ENCODE peak calls at places on chromosomes 5 and 9, in five cellular contexts. M is GM10248, Y is RWPE1, R is GM23338, W is IMR-90. P is an unnamed sample.

GRCh38 chr5:142281012-142281374 is 43.8 kb downstream of the SPRY4 start:
- DNase-seq in M (no peak), Y (no peak), R (no peak), W (no peak), P (no peak)

GRCh38 chr9:77563205-77563604 is 84.9 kb downstream of the GNA14 start:
- DNase-seq in M (no peak), Y (no peak), R (no peak), W (no peak), P (peak)

GRCh38 chr5:54261596-54261995 is 48.8 kb downstream of the ARL15 start:
- DNase-seq in M (no peak), Y (no peak), R (no peak), W (no peak), P (no peak)

GRCh38 chr5:90056911-90057705 is 352.4 kb downstream of the CETN3 start:
- DNase-seq in M (no peak), Y (no peak), R (peak), W (no peak), P (no peak)

GRCh38 chr9:112894031-112894430 is 3.4 kb upstream of the SLC46A2 start:
- DNase-seq in M (no peak), Y (peak), R (no peak), W (peak), P (peak)

GRCh38 chr5:32193591-32193990 is 19.5 kb upstream of the GOLPH3 start:
- DNase-seq in M (no peak), Y (no peak), R (no peak), W (peak), P (peak)

GRCh38 chr9:115972362-115972761 is 181.2 kb upstream of the PAPPA start:
- DNase-seq in M (no peak), Y (no peak), R (no peak), W (peak), P (peak)

GRCh38 chr9:134877541-134877940 is 3.1 kb upstream of the FCN2 start:
- DNase-seq in M (no peak), Y (no peak), R (no peak), W (no peak), P (no peak)

GRCh38 chr9:72022846-72023245 is 37.6 kb downstream of the C9orf57 start:
- DNase-seq in M (no peak), Y (peak), R (no peak), W (peak), P (peak)

GRCh38 chr9:29439961-29440360 is 1866.7 kb upstream of the C9orf72 start:
- DNase-seq in M (no peak), Y (no peak), R (no peak), W (no peak), P (peak)

GRCh38 chr9:103661663-103662062 is 432.4 kb upstream of the SMC2 start:
- DNase-seq in M (no peak), Y (peak), R (no peak), W (no peak), P (no peak)

GRCh38 chr5:115336964-115337363 is 40.5 kb upstream of the CCDC112 start:
- DNase-seq in M (no peak), Y (no peak), R (no peak), W (no peak), P (no peak)

GRCh38 chr5:141822134-141822533 is 56.1 kb downstream of the PCDH1 start:
- DNase-seq in M (no peak), Y (peak), R (peak), W (peak), P (peak)

GRCh38 chr5:126460977-126461376 is 37.8 kb downstream of the GRAMD2B start:
- DNase-seq in M (no peak), Y (no peak), R (no peak), W (no peak), P (no peak)

GRCh38 chr5:84255318-84255717 is 129.4 kb downstream of the EDIL3 start:
- DNase-seq in M (no peak), Y (peak), R (peak), W (peak), P (peak)

GRCh38 chr9:123657921-123658320 is 272.0 kb downstream of the DENND1A start:
- DNase-seq in M (no peak), Y (no peak), R (no peak), W (no peak), P (no peak)

GRCh38 chr9:135596211-135596610 is 34.7 kb downstream of the PAEP start:
- DNase-seq in M (no peak), Y (no peak), R (no peak), W (no peak), P (no peak)

GRCh38 chr5:77560677-77561263 is 68.7 kb upstream of the WDR41 start:
- DNase-seq in M (peak), Y (peak), R (peak), W (peak), P (peak)

GRCh38 chr5:72163349-72163983 is 56.2 kb downstream of the MAP1B start:
- DNase-seq in M (no peak), Y (no peak), R (no peak), W (no peak), P (no peak)

GRCh38 chr9:84959339-84959738 is 289.8 kb downstream of the NTRK2 start:
- DNase-seq in M (no peak), Y (no peak), R (no peak), W (no peak), P (no peak)

DNA sequence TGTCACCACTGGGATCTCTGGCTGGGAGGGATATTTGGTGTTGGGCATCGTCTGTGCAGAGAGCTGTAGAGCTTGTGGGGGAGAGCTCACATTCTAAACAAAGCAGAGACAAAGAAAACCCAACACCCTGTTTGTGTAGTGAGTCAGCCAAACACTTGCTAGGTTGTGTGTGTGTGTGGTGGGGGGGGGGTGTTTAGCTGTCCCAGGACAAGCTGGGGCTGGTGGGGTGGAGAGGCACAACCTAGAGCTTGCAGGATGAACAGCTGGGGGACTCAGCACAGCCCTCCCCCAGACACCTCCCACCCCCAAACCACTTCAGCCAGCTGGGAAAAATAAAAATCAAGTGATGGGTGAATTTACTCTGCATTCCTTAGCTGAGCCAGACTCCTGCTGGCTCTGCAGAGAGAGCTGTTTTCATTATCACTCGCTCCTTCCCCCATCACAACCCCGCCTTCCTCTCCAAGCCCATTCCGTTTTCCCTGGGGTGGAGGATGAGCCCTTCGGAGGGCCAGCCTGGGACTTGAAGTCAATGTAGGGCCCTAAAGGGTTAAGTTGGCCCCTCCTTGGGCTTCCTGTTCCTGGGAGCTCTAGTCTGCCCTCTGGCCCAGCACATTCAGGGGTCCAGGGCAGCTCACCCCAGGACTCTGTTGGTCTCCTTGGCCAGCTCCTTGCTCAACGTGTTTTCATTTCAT is 2.6 kb downstream of the OLFML2A start:
- DNase-seq in M (no peak), Y (peak), R (peak), W (peak), P (peak)
- TF ChIP-seq CTCF in M (no peak), Y (no peak), R (peak), W (no peak), P (no peak)

GRCh38 chr5:675111-675875 is 17.9 kb downstream of the TPPP start:
- DNase-seq in M (no peak), Y (no peak), R (no peak), W (no peak), P (no peak)

GRCh38 chr5:673140-673836 is 19.9 kb downstream of the TPPP start:
- DNase-seq in M (no peak), Y (no peak), R (no peak), W (no peak), P (no peak)

GRCh38 chr5:675876-676698 is 17.1 kb downstream of the TPPP start:
- DNase-seq in M (no peak), Y (no peak), R (no peak), W (no peak), P (no peak)

GRCh38 chr5:673837-674629 is 19.1 kb downstream of the TPPP start:
- DNase-seq in M (no peak), Y (no peak), R (no peak), W (no peak), P (no peak)

GRCh38 chr5:674630-675011 is 18.5 kb downstream of the TPPP start:
- DNase-seq in M (no peak), Y (no peak), R (no peak), W (no peak), P (no peak)
- TF ChIP-seq CTCF in M (no peak), Y (no peak), R (no peak), W (no peak), P (no peak)

GRCh38 chr5:98769256-98770157 is 4.0 kb upstream of the RGMB start:
- DNase-seq in M (peak), Y (peak), R (peak), W (peak), P (peak)

GRCh38 chr5:98770158-98770910 is 3.1 kb upstream of the RGMB start:
- DNase-seq in M (no peak), Y (no peak), R (no peak), W (peak), P (peak)

GRCh38 chr5:98772415-98773213 is 849 bp upstream of the RGMB start:
- DNase-seq in M (peak), Y (peak), R (peak), W (no peak), P (peak)

GRCh38 chr5:98771389-98772109 is 1.9 kb upstream of the RGMB start:
- DNase-seq in M (peak), Y (peak), R (peak), W (peak), P (peak)

DNA sequence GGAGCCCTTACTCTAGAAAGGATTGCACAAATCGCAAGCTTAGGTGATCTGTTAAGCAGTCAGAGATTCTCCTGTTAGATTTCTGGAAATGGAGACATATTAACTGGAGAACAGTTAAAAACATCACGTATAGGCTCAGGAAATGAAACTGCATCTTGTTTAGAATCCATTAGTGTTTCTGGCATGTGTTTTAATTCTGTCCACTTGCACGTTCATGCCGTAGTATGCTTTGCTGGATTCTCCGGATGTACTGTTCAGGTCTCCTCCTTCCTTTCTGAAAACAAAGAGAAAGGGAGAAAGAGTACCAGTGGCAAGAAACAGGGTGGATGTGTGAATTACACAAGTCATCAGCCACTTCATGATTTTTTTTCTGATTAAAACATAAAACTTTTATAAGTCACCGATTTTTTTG is 2.5 kb upstream of the RGMB start:
- DNase-seq in M (peak), Y (no peak), R (no peak), W (peak), P (peak)
- TF ChIP-seq CTCF in M (no peak), Y (no peak), R (no peak), W (no peak), P (no peak)

GRCh38 chr9:137050570-137050969 is 3.3 kb downstream of the ENTPD2 start:
- DNase-seq in M (no peak), Y (no peak), R (no peak), W (no peak), P (no peak)

GRCh38 chr9:137051145-137051724 is 2.6 kb downstream of the ENTPD2 start:
- DNase-seq in M (no peak), Y (no peak), R (no peak), W (no peak), P (no peak)

GRCh38 chr9:137048655-137049543 is 2.9 kb upstream of the NPDC1 start:
- DNase-seq in M (no peak), Y (no peak), R (peak), W (no peak), P (no peak)

GRCh38 chr9:137052293-137052692 is 1.6 kb downstream of the ENTPD2 start:
- DNase-seq in M (no peak), Y (no peak), R (no peak), W (no peak), P (no peak)

GRCh38 chr9:137049544-137050449 is 3.8 kb upstream of the NPDC1 start:
- DNase-seq in M (peak), Y (no peak), R (peak), W (peak), P (peak)
- TF ChIP-seq CTCF in M (peak), Y (peak), R (peak), W (peak), P (peak)

GRCh38 chr9:136857166-136857565 is 5.0 kb downstream of the MAMDC4 start:
- DNase-seq in M (no peak), Y (no peak), R (no peak), W (no peak), P (no peak)

GRCh38 chr9:136856078-136856474 is 3.9 kb downstream of the MAMDC4 start:
- DNase-seq in M (no peak), Y (no peak), R (no peak), W (no peak), P (no peak)

GRCh38 chr9:136855461-136856077 is 3.4 kb downstream of the MAMDC4 start:
- DNase-seq in M (no peak), Y (no peak), R (no peak), W (no peak), P (no peak)

GRCh38 chr9:136857606-136858412 is 5.7 kb downstream of the MAMDC4 start:
- DNase-seq in M (no peak), Y (no peak), R (no peak), W (no peak), P (no peak)

DNA sequence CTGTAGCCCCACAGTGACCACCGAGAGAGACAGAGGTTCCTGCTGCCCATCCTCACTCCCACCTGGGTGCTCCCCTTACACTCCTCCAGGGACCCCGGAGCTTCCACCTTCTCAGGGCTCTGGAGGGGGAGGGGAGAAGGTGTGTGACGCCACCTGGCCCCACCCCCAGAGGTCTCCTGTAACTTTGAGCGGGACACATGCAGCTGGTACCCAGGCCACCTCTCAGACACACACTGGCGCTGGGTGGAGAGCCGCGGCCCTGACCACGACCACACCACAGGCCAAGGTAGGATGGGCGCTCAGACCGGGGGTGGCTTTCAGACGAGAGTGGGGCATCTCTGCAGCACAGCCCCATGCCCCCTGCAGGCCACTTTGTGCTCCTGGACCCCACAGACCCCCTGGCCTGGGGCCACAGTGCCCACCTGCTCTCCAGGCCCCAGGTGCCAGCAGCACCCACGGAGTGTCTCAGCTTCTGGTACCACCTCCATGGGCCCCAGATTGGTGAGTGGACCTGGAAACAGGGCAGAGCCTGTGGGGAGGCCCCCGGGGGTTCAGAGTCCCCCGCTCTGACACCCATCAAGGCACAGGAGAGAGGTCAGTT is 4.5 kb downstream of the MAMDC4 start:
- DNase-seq in M (no peak), Y (no peak), R (no peak), W (no peak), P (no peak)
- TF ChIP-seq CTCF in M (no peak), Y (no peak), R (peak), W (no peak), P (no peak)

GRCh38 chr5:119745976-119746375 is 116.6 kb downstream of the FAM170A start:
- DNase-seq in M (no peak), Y (no peak), R (no peak), W (no peak), P (no peak)

GRCh38 chr5:119746984-119747383 is 117.6 kb downstream of the FAM170A start:
- DNase-seq in M (no peak), Y (no peak), R (no peak), W (no peak), P (no peak)

GRCh38 chr5:119742311-119742710 is 113.0 kb downstream of the FAM170A start:
- DNase-seq in M (no peak), Y (no peak), R (no peak), W (no peak), P (no peak)

DNA sequence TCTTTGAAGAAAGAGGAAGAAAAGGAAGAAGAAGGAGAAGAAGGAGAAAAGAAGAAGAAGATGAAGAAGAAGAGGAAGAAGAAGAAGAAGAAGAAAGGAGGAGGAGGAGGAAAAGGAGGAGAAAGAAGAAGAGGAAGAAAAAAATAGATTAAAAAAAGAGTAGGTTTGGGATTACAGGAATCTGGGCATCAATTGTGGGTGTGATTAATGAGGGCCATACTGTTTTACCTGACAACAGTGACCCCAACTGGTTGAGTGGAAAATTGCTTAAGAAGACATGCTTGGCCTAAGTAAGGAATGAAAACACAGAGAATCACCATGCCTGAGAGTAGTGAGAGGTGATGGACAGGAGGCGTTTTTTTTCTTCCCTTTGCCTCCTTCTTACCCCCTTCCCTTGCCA is 114.6 kb downstream of the FAM170A start:
- DNase-seq in M (peak), Y (peak), R (peak), W (peak), P (peak)
- TF ChIP-seq CTCF in M (peak), Y (peak), R (peak), W (no peak), P (peak)

GRCh38 chr5:151740958-151741373 is 17.5 kb downstream of the ATOX1 start:
- DNase-seq in M (no peak), Y (peak), R (no peak), W (peak), P (peak)

GRCh38 chr5:151745071-151745705 is 13.2 kb downstream of the ATOX1 start:
- DNase-seq in M (no peak), Y (peak), R (no peak), W (peak), P (peak)

GRCh38 chr5:151741678-151742423 is 16.6 kb downstream of the ATOX1 start:
- DNase-seq in M (no peak), Y (peak), R (no peak), W (peak), P (peak)

GRCh38 chr5:151742870-151743294 is 15.5 kb downstream of the ATOX1 start:
- DNase-seq in M (no peak), Y (peak), R (peak), W (peak), P (peak)

DNA sequence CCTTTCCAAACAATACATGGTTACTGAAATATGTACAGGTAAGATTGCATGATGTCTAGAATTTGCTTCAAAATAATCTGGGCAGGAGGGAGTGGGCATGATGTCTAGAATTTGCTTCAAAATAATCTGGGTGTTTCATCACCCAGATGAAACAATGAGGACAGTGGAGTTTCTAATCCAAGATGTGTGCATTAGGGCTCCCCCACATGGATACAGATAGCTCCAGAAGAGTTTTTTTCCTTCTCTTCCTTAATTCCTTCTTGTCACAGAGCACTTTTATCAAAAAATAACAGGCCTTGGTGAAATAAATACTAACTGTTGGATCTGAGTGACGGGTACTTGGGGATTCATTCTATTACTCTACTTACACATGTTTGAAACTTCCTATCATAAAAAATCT is 14.9 kb downstream of the ATOX1 start:
- DNase-seq in M (no peak), Y (no peak), R (no peak), W (peak), P (peak)
- TF ChIP-seq CTCF in M (no peak), Y (no peak), R (no peak), W (peak), P (no peak)

DNA sequence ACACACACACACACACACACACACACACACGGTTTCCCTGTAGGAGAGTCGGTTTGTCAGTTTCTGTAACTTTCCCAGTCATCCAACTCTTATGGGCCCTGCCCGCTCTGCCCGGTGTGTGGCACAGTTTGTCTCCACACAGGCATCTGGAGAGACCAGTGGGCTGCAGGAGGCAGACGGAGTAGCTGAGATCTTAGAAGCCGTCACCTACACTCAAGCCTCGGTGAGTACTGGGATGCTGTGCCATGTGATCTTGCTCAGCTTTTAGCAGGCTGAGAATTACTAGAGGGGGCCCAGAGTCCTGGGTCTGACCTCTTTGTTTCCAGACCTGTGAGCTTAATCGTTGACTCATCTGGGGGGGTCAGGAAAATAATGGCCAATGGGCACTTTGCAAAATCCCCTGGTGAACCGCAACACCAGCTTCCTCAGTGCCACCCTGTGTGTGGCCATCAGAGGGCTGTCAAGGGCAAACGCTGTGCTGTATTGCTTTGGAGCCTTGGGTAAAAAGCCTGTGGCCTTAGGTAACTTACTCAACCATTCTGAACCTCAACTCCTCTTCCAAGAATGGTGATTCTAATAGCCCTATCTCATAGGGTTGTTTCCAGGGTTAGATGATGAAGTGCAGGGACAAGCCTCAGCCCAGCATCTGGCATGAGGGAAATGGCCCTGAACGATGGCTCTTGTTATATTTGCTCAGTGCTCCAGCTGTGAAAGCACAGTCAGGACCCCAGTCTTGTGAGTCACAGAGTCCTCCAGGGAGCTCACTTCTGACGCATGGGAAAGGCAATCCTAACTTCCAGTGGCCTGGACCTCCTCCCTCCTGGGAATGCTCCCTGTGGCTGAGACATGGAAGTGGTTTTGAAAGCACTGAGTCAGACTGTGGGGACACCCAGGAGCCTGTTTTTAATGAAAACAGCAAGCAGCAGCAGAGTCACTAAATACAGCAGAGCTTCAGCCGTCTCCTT is 45.6 kb downstream of the COL15A1 start:
- DNase-seq in M (no peak), Y (peak), R (no peak), W (peak), P (peak)
- TF ChIP-seq CTCF in M (no peak), Y (no peak), R (peak), W (peak), P (peak)

P was measured in cardiac fibroblast.